ENCODE peak calls at places on chromosomes 13 and 19, in ten cellular contexts. K, R, S, F, E, W, D, P, A and C are unnamed samples.

GRCh38 chr13:45817833-45818232 is 33.7 kb downstream of the SIAH3 start:
- DNase-seq in A (no peak), E (no peak), P (no peak), W (peak), S (no peak), F (no peak), R (no peak), K (no peak), D (no peak), C (no peak)

GRCh38 chr13:42355841-42356575 is 84.1 kb downstream of the AKAP11 start:
- DNase-seq in F (no peak), D (no peak), S (no peak), E (no peak), P (no peak), K (no peak), R (no peak), W (no peak), A (no peak), C (no peak)

GRCh38 chr13:51385114-51385513 is 45.6 kb downstream of the SERPINE3 start:
- DNase-seq in S (no peak), D (no peak), P (no peak), E (no peak), K (no peak), R (no peak), W (no peak), A (no peak), F (no peak), C (no peak)

GRCh38 chr19:39515551-39516191 is 732 bp downstream of the SELENOV start:
- DNase-seq in E (no peak), D (no peak), R (no peak), S (no peak), W (no peak), P (no peak), K (no peak), A (no peak), F (no peak), C (no peak)

GRCh38 chr13:113178070-113178895 is 19.8 kb downstream of the PROZ start:
- DNase-seq in A (no peak), W (peak), E (no peak), P (no peak), K (no peak), R (no peak), S (no peak), D (peak), F (no peak), C (no peak)

GRCh38 chr13:48489666-48490065 is 43.2 kb downstream of the RCBTB2 start:
- DNase-seq in D (no peak), S (no peak), K (no peak), R (no peak), E (no peak), F (no peak), W (no peak), A (no peak), P (no peak), C (no peak)

GRCh38 chr19:44303976-44304568 is 753 bp downstream of the ZNF235 start:
- DNase-seq in R (no peak), P (peak), E (no peak), F (no peak), K (peak), W (peak), S (peak), D (peak), A (peak), C (peak)

GRCh38 chr19:13437919-13438618 is 68.2 kb downstream of the CACNA1A start:
- DNase-seq in K (no peak), A (no peak), E (no peak), D (no peak), R (no peak), S (no peak), F (no peak), P (no peak), W (no peak), C (no peak)

GRCh38 chr13:93270769-93271753 is 44.5 kb downstream of the GPC6 start:
- DNase-seq in P (no peak), A (no peak), W (no peak), F (no peak), D (no peak), K (no peak), R (no peak), S (no peak), E (no peak), C (no peak)

GRCh38 chr13:107969551-107969950 is 245.8 kb downstream of the LIG4 start:
- DNase-seq in D (no peak), R (no peak), A (no peak), F (no peak), W (no peak), E (no peak), P (no peak), K (no peak), S (no peak), C (no peak)

GRCh38 chr13:41058229-41059070 is 2.9 kb upstream of the WBP4 start:
- DNase-seq in R (no peak), S (no peak), A (no peak), K (no peak), W (no peak), D (peak), E (no peak), F (no peak), P (no peak), C (no peak)

GRCh38 chr19:45103625-45104319 is 10.8 kb downstream of the PPP1R37 start:
- DNase-seq in F (no peak), A (peak), E (no peak), W (no peak), R (no peak), P (no peak), K (no peak), S (no peak), D (no peak), C (no peak)

GRCh38 chr13:44780586-44781280 is 204.6 kb upstream of the TSC22D1 start:
- DNase-seq in D (no peak), A (no peak), R (no peak), E (no peak), K (no peak), W (no peak), S (no peak), P (no peak), F (no peak), C (no peak)

GRCh38 chr13:75486146-75486545 is 4.2 kb upstream of the TBC1D4 start:
- DNase-seq in P (peak), W (no peak), K (no peak), E (no peak), A (no peak), F (no peak), R (no peak), S (no peak), D (peak), C (no peak)

GRCh38 chr13:108322206-108322824 is 52.8 kb downstream of the TNFSF13B start:
- DNase-seq in K (no peak), R (no peak), F (no peak), P (peak), E (no peak), W (peak), A (peak), D (peak), S (peak), C (no peak)

GRCh38 chr19:48644839-48645651 is 942 bp downstream of the CA11 start:
- DNase-seq in W (peak), D (peak), R (peak), K (peak), P (peak), S (peak), E (peak), A (peak), F (peak), C (peak)

GRCh38 chr19:41541990-41542584 is 33.9 kb upstream of the CEACAM21 start:
- DNase-seq in K (peak), R (no peak), W (peak), S (peak), D (no peak), A (peak), P (peak), F (peak), E (peak), C (no peak)

GRCh38 chr19:7072541-7072940 is 3.0 kb downstream of the ZNF557 start:
- DNase-seq in F (no peak), E (no peak), D (no peak), R (no peak), K (peak), S (no peak), P (no peak), A (no peak), W (no peak), C (no peak)

GRCh38 chr19:1453525-1454371 is 3.8 kb downstream of the APC2 start:
- DNase-seq in A (no peak), W (peak), E (no peak), K (no peak), P (no peak), S (no peak), D (peak), R (peak), F (no peak), C (no peak)

GRCh38 chr19:40277356-40277755 is 7.8 kb downstream of the AKT2 start:
- DNase-seq in W (no peak), E (no peak), P (no peak), R (no peak), A (no peak), D (no peak), F (no peak), S (no peak), K (no peak), C (no peak)

GRCh38 chr19:5183616-5184015 is 157.0 kb downstream of the PTPRS start:
- DNase-seq in D (no peak), R (no peak), E (no peak), S (no peak), A (no peak), F (no peak), W (no peak), K (no peak), P (no peak), C (no peak)

GRCh38 chr13:78241278-78241919 is 322.8 kb upstream of the EDNRB start:
- DNase-seq in K (peak), D (peak), S (peak), E (peak), P (peak), A (peak), W (peak), R (peak), F (no peak), C (no peak)

GRCh38 chr13:87147076-87147475 is 524.1 kb upstream of the SLITRK5 start:
- DNase-seq in R (no peak), A (no peak), P (no peak), E (no peak), K (no peak), W (peak), S (no peak), D (peak), F (no peak), C (no peak)

GRCh38 chr19:45107621-45108170 is 14.7 kb downstream of the PPP1R37 start:
- DNase-seq in S (no peak), A (no peak), D (no peak), W (no peak), R (no peak), E (no peak), P (no peak), K (no peak), F (no peak), C (no peak)

GRCh38 chr13:31035162-31035951 is 102.9 kb downstream of the TEX26 start:
- DNase-seq in K (no peak), R (no peak), W (no peak), F (no peak), P (no peak), S (no peak), A (no peak), E (no peak), D (peak), C (no peak)

GRCh38 chr13:99971576-99972189 is at the start of gene ZIC5:
- DNase-seq in S (no peak), K (peak), D (no peak), F (no peak), E (no peak), R (no peak), W (no peak), A (peak), P (peak), C (no peak)
- H3K4me3 ChIP-seq in S (no peak), K (peak), D (no peak), F (no peak), E (peak), R (peak), W (no peak), A (peak), P (peak), C (no peak)

DNA sequence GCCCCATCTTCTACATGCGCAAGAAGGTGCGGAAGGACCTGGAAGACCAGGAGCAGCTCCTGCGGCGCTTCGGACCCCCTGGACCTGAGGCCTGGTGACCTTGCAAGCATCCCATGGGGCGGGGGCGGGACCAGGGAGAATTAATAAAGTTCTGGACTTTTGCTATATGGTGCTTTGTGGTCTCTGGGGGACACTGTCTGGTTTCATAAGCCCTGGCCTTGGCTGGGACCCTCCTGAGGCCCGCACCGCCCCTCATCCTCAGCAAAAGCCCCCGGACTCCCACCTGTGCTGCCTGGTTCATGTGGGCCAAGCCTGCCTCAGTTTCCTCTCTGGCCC is 920 bp upstream of the SPIB start:
- DNase-seq in A (no peak), D (no peak), P (no peak), S (no peak), E (no peak), K (no peak), R (no peak), W (no peak), F (peak), C (no peak)
- H3K4me3 ChIP-seq in A (no peak), D (no peak), P (no peak), S (peak), E (no peak), K (no peak), R (no peak), W (no peak), F (peak), C (no peak)

GRCh38 chr13:110869805-110870706 is 44.8 kb downstream of the ANKRD10 start:
- DNase-seq in A (no peak), S (no peak), D (peak), R (no peak), K (peak), P (peak), E (peak), F (no peak), W (peak), C (peak)
- H3K4me3 ChIP-seq in A (no peak), S (no peak), D (peak), R (peak), K (peak), P (peak), E (peak), F (no peak), W (peak), C (peak)

GRCh38 chr13:94414141-94414540 is 65.3 kb downstream of the DCT start:
- DNase-seq in R (no peak), D (no peak), W (no peak), A (no peak), S (no peak), P (no peak), K (no peak), F (no peak), E (no peak), C (no peak)
- H3K4me3 ChIP-seq in R (no peak), D (no peak), W (no peak), A (no peak), S (no peak), P (no peak), K (no peak), F (no peak), E (no peak), C (no peak)

GRCh38 chr13:56198350-56198749 is 942.4 kb upstream of the PRR20A start:
- DNase-seq in W (no peak), E (no peak), D (no peak), F (no peak), K (no peak), A (no peak), S (no peak), P (no peak), R (no peak), C (no peak)

GRCh38 chr13:56201834-56202233 is 938.9 kb upstream of the PRR20A start:
- DNase-seq in F (no peak), R (no peak), P (no peak), S (no peak), D (no peak), K (no peak), E (no peak), A (no peak), W (no peak), C (no peak)
- H3K4me3 ChIP-seq in F (no peak), R (no peak), P (no peak), S (no peak), D (no peak), K (no peak), E (no peak), A (no peak), W (no peak), C (no peak)

DNA sequence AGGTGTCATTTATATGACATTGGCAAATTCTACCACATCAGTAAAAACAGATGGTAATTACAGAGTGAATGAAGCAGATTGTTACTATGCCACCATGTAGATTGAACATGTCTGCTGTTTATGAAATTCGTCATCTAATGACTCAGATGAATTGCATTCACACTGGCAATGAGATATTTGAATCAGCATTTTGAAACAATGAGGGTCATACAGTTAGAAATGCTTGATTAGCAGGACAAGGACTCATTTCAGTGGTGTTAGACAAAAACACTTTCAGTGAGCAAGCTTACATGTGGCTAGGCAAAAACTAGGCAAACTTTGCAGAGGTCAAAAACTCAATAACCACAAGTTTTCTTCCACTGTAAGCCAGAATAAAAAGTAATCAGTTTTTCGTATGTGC is 1165.0 kb downstream of the SLITRK1 start:
- DNase-seq in A (no peak), D (peak), E (no peak), S (no peak), K (no peak), R (no peak), W (peak), F (no peak), P (no peak), C (no peak)
- H3K4me3 ChIP-seq in A (no peak), D (no peak), E (no peak), S (no peak), K (no peak), R (no peak), W (no peak), F (no peak), P (no peak), C (no peak)